ENCODE peak calls at places on chromosomes 1 and 21, in eight cellular contexts. N, X, P, R, F, A, B and V are unnamed samples.

GRCh38 chr1:200704991-200705390 is 33.7 kb upstream of the CAMSAP2 start:
- DNase-seq in F (no peak), X (no peak), A (no peak), N (no peak), R (no peak), B (no peak), P (no peak), V (no peak)

GRCh38 chr1:215146252-215146975 is 63.9 kb downstream of the KCNK2 start:
- DNase-seq in A (no peak), R (no peak), B (peak), N (no peak), X (no peak), P (no peak), F (peak), V (peak)

GRCh38 chr21:22346576-22346975 is 1348.4 kb downstream of the NCAM2 start:
- DNase-seq in N (no peak), F (no peak), R (no peak), P (no peak), A (no peak), X (no peak), B (no peak), V (no peak)

GRCh38 chr21:38067086-38067739 is 151.0 kb upstream of the KCNJ6 start:
- DNase-seq in A (no peak), B (no peak), X (no peak), R (no peak), F (no peak), P (no peak), N (no peak), V (no peak)

GRCh38 chr21:45261093-45261492 is 26.6 kb downstream of the POFUT2 start:
- DNase-seq in P (no peak), N (no peak), F (no peak), B (no peak), R (no peak), A (no peak), X (peak), V (no peak)

GRCh38 chr1:54325705-54326461 is 80.3 kb downstream of the SSBP3 start:
- DNase-seq in P (no peak), R (no peak), B (no peak), F (no peak), A (no peak), N (no peak), X (no peak), V (no peak)

GRCh38 chr1:151545542-151545941 is 5.4 kb downstream of the TUFT1 start:
- DNase-seq in P (no peak), N (no peak), B (no peak), F (no peak), X (no peak), R (no peak), A (no peak), V (no peak)

GRCh38 chr1:89987170-89987819 is 7.6 kb upstream of the ZNF326 start:
- DNase-seq in X (no peak), R (no peak), P (peak), F (peak), A (no peak), B (peak), N (peak), V (peak)

GRCh38 chr1:54397090-54397591 is 9.1 kb downstream of the SSBP3 start:
- DNase-seq in P (no peak), X (peak), N (no peak), F (no peak), R (peak), A (peak), B (no peak), V (no peak)

GRCh38 chr1:248714248-248714647 is 11.7 kb upstream of the OR14I1 start:
- DNase-seq in R (no peak), N (no peak), F (no peak), B (no peak), A (no peak), X (no peak), P (no peak), V (no peak)

GRCh38 chr1:214261206-214262123 is 19.5 kb upstream of the SMYD2 start:
- DNase-seq in R (peak), F (peak), N (peak), X (peak), A (peak), B (peak), P (peak), V (peak)

GRCh38 chr1:152942161-152942560 is 4.8 kb upstream of the SPRR5 start:
- DNase-seq in P (no peak), F (no peak), A (no peak), B (no peak), R (no peak), N (no peak), X (no peak), V (no peak)

GRCh38 chr1:170705981-170706380 is 42.0 kb downstream of the PRRX1 start:
- DNase-seq in B (no peak), F (no peak), R (no peak), A (no peak), X (no peak), P (no peak), N (no peak), V (no peak)

GRCh38 chr1:205896351-205896750 is 46.4 kb upstream of the PM20D1 start:
- DNase-seq in R (no peak), P (no peak), X (no peak), A (no peak), F (no peak), B (no peak), N (no peak), V (no peak)

GRCh38 chr1:92804721-92805169 is 19.8 kb upstream of the EVI5 start:
- DNase-seq in X (peak), N (no peak), F (no peak), R (peak), P (no peak), B (peak), A (no peak), V (no peak)

GRCh38 chr21:31530364-31530763 is 129.1 kb upstream of the SOD1 start:
- DNase-seq in N (no peak), X (no peak), F (no peak), A (no peak), P (no peak), R (no peak), B (no peak), V (no peak)

GRCh38 chr1:57549280-57549679 is 125.4 kb upstream of the DAB1 start:
- DNase-seq in F (no peak), N (no peak), R (no peak), B (no peak), A (no peak), X (no peak), P (no peak), V (no peak)

GRCh38 chr21:30434033-30434631 is 4.1 kb downstream of the KRTAP13-4 start:
- DNase-seq in R (no peak), X (no peak), P (no peak), A (no peak), F (no peak), N (peak), B (peak), V (peak)

GRCh38 chr1:22210176-22210575 is 67.3 kb upstream of the WNT4 start:
- DNase-seq in B (no peak), A (peak), X (no peak), R (no peak), P (no peak), F (no peak), N (no peak), V (no peak)

GRCh38 chr1:30744060-30744756 is 13.4 kb downstream of the LAPTM5 start:
- DNase-seq in A (no peak), F (no peak), R (no peak), N (no peak), X (no peak), B (no peak), P (peak), V (no peak)